ENCODE peak calls at places on chromosomes 16 and 17, in six cellular contexts. L is HepG2, C is HCT116, Y is K562, H is GM12878, F is H1. Z is an unnamed sample.

GRCh38 chr17:59300941-59301340 is 30.5 kb upstream of the YPEL2 start:
- DNase-seq in C (no peak), Y (no peak), L (no peak), H (no peak), F (no peak), Z (no peak)

GRCh38 chr17:80005360-80006338 is 30.0 kb downstream of the TBC1D16 start:
- DNase-seq in F (peak; percentile 86), C (peak; percentile 40), L (peak; percentile 81), Y (peak; percentile 57), H (no peak), Z (no peak)

GRCh38 chr17:7838291-7839075 is 4.5 kb downstream of the KDM6B start:
- DNase-seq in L (peak; percentile 41), F (no peak), H (no peak), Y (peak; percentile 77), C (no peak), Z (no peak)

GRCh38 chr17:42404326-42405055 is 16.2 kb upstream of the STAT3 start:
- DNase-seq in C (no peak), L (no peak), Y (no peak), H (no peak), F (no peak), Z (no peak)

GRCh38 chr17:49522329-49522890 is 27.3 kb downstream of the NGFR start:
- DNase-seq in H (no peak), L (no peak), Y (no peak), F (peak; percentile 40), C (no peak), Z (no peak)

GRCh38 chr16:49473131-49473530 is 99.5 kb downstream of the C16orf78 start:
- DNase-seq in Y (no peak), F (no peak), H (no peak), C (no peak), L (no peak), Z (no peak)

GRCh38 chr17:43006639-43007551 is at the start of gene IFI35:
- DNase-seq in F (peak; percentile 79), H (peak; percentile 69), C (peak; percentile 42), Y (peak; percentile 92), L (peak; percentile 83), Z (no peak)

GRCh38 chr17:43517615-43518386 is 28.3 kb downstream of the ETV4 start:
- DNase-seq in H (peak; percentile 82), L (no peak), C (no peak), Y (no peak), F (no peak), Z (no peak)

GRCh38 chr17:1645207-1646171 is at the start of gene SCARF1:
- DNase-seq in Y (no peak), H (no peak), F (no peak), L (no peak), C (no peak), Z (no peak)

GRCh38 chr17:58231644-58232043 is 6.7 kb upstream of the LPO start:
- DNase-seq in L (no peak), C (no peak), Y (no peak), H (no peak), F (no peak), Z (no peak)

GRCh38 chr16:89957214-89957785 is 8.7 kb downstream of the DEF8 start:
- DNase-seq in F (no peak), Y (no peak), H (no peak), C (no peak), L (no peak), Z (no peak)

GRCh38 chr16:55146939-55147338 is 177.1 kb upstream of the IRX6 start:
- DNase-seq in H (no peak), C (no peak), F (no peak), Y (no peak), L (no peak), Z (no peak)

GRCh38 chr17:10610821-10611323 is 46.2 kb downstream of the MYH3 start:
- DNase-seq in Y (no peak), F (no peak), H (no peak), L (no peak), C (no peak), Z (no peak)

GRCh38 chr17:29713626-29714025 is 90.9 kb upstream of the CORO6 start:
- DNase-seq in F (no peak), Y (no peak), C (no peak), H (peak; percentile 36), L (no peak), Z (no peak)

GRCh38 chr16:58384437-58385055 is 7.7 kb upstream of the GINS3 start:
- DNase-seq in H (no peak), F (no peak), L (no peak), Y (no peak), C (no peak), Z (no peak)

GRCh38 chr17:50239913-50240312 is 34.4 kb upstream of the TMEM92 start:
- DNase-seq in F (no peak), H (no peak), Y (no peak), C (no peak), L (no peak), Z (no peak)

GRCh38 chr16:1964046-1964505 is 550 bp downstream of the RPS2 start:
- DNase-seq in L (no peak), C (no peak), H (no peak), Y (peak; percentile 59), F (no peak), Z (no peak)

GRCh38 chr17:5557990-5558389 is 26.3 kb downstream of the NLRP1 start:
- DNase-seq in C (no peak), F (no peak), H (no peak), Y (no peak), L (no peak), Z (no peak)

GRCh38 chr16:70561623-70562022 is 38.0 kb downstream of the SF3B3 start:
- DNase-seq in C (no peak), F (no peak), L (no peak), Y (no peak), H (no peak), Z (no peak)

GRCh38 chr17:4968916-4969550 is 1.4 kb upstream of the SPAG7 start:
- DNase-seq in L (no peak), Y (peak; percentile 45), F (no peak), H (no peak), C (no peak), Z (no peak)

GRCh38 chr17:45311762-45312476 is 4.9 kb downstream of the MAP3K14 start:
- DNase-seq in H (no peak), F (no peak), L (peak; percentile 96), Y (peak; percentile 43), C (peak; percentile 82), Z (no peak)

GRCh38 chr16:88050952-88051660 is 99.9 kb downstream of the BANP start:
- DNase-seq in C (no peak), Y (no peak), H (no peak), F (no peak), L (no peak), Z (no peak)

GRCh38 chr17:51630101-51630671 is 369.8 kb downstream of the UTP18 start:
- DNase-seq in F (no peak), C (no peak), Y (no peak), L (peak; percentile 21), H (no peak), Z (no peak)

GRCh38 chr16:82605076-82605475 is 21.7 kb upstream of the CDH13 start:
- DNase-seq in L (no peak), C (no peak), Y (no peak), H (no peak), F (no peak), Z (no peak)

GRCh38 chr16:82755570-82756282 is 129.0 kb downstream of the CDH13 start:
- DNase-seq in F (no peak), H (no peak), C (no peak), L (no peak), Y (no peak), Z (no peak)

GRCh38 chr17:75475144-75475835 is 18.9 kb downstream of the TMEM94 start:
- DNase-seq in F (no peak), C (no peak), Y (no peak), H (no peak), L (no peak), Z (no peak)

GRCh38 chr16:8665529-8665928 is 8.9 kb upstream of the ABAT start:
- DNase-seq in C (no peak), F (no peak), Y (no peak), L (no peak), H (no peak), Z (peak; percentile 47)

GRCh38 chr16:88753600-88753999 is 31.4 kb downstream of the PIEZO1 start:
- DNase-seq in C (no peak), F (no peak), Y (no peak), H (no peak), L (no peak), Z (no peak)

GRCh38 chr16:24123275-24123674 is 132.9 kb upstream of the CACNG3 start:
- DNase-seq in F (no peak), H (no peak), C (no peak), L (no peak), Y (no peak), Z (no peak)
- TF ChIP-seq ZNF274 in F (no peak), H (no peak), C (no peak), L (no peak), Y (no peak), Z (no peak)

DNA sequence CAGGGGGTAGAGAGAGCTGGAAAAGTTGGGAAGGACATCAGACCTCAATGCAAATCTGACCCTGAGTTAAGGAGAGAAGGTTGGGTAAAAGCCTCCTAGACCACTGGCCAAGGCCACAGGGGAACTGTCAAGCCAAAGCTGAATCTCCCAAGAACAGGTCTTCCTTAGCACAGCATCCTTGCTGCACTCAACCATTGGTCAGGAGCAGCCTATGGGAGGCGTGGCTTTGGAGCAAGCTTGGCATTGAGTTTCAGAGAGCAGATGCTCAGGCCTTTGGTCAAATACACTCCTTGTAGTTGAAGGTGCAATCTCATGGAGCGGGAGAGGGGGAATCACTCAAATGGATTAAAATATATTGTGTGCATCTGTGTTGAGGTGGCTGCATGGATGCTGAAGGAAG is 21.8 kb downstream of the SOX9 start:
- DNase-seq in H (no peak), F (no peak), C (no peak), L (no peak), Y (no peak), Z (no peak)
- TF ChIP-seq ZNF274 in H (no peak), F (no peak), C (no peak), L (no peak), Y (no peak), Z (no peak)

GRCh38 chr17:30969989-30970680 is 704 bp upstream of the RNF135 start:
- DNase-seq in F (peak; percentile 56), L (no peak), C (no peak), Y (no peak), H (no peak), Z (no peak)
- TF ChIP-seq ZNF274 in F (no peak), L (no peak), C (no peak), Y (no peak), H (no peak), Z (no peak)

GRCh38 chr17:56440391-56440790 is 153.1 kb upstream of the NOG start:
- DNase-seq in L (no peak), F (no peak), Y (no peak), H (no peak), C (no peak), Z (no peak)

GRCh38 chr17:56436142-56436541 is 157.4 kb upstream of the NOG start:
- DNase-seq in L (no peak), H (no peak), F (no peak), Y (no peak), C (no peak), Z (no peak)

GRCh38 chr17:56447166-56447565 is 146.3 kb upstream of the NOG start:
- DNase-seq in H (no peak), F (no peak), Y (no peak), L (no peak), C (no peak), Z (no peak)

DNA sequence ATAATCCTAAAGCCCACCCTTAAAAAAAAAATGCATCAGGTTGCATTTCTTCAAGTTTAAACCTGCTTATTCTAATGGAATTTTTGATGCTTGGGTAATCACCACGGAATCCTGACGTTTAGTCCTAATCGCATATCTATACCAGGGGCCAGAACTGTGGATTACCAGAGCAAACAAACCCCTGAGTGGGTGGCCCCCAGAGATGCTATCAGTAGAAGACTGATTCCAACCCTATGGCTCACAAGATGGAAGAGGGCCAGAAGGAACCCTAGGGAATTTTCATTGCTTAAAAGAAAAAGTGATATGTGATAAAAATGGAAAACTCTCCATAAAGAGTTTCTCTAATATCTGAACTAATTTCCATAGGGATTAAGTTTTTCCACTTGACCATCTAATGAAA is 152.2 kb upstream of the NOG start:
- DNase-seq in F (no peak), L (no peak), H (no peak), C (no peak), Y (no peak), Z (no peak)
- TF ChIP-seq ZNF274 in F (no peak), L (no peak), H (no peak), C (no peak), Y (no peak), Z (no peak)